ENCODE peak calls at places on chromosomes 5 and 9, in nine cellular contexts. G is heart right ventricle; V is NCI-H1436; M is heart left ventricle; U is A673; A is activated CD8-positive, alpha-beta memory T cell treated with anti-CD3 and anti-CD28 coated beads, Interleukin-2, amount 10 ng/mL, durations not matched to agents 7 days and 5 days; E is activated T-helper 1 cell treated with anti-CD3 and anti-CD28 coated beads, Interleukin-2, amount 50 U/mL, for 16 hours; J is SW480; F is astrocyte of the spinal cord. K is an unnamed sample.
A peak's percentile ranks its signal among the peaks of the same experiment; 100 is the strongest.

GRCh38 chr5:38554860-38555259 is 1.6 kb downstream of the LIFR start:
- DNase-seq in F (no peak), V (no peak), G (no peak), E (no peak), M (no peak), U (no peak), A (no peak), J (no peak), K (no peak)

GRCh38 chr9:117485176-117485575 is 70.3 kb upstream of the ASTN2 start:
- DNase-seq in U (peak; percentile 21), F (peak; percentile 5), E (no peak), A (no peak), V (no peak), M (no peak), J (no peak), G (no peak), K (no peak)

GRCh38 chr9:110095238-110095637 is 112.7 kb downstream of the C9orf152 start:
- DNase-seq in E (no peak), M (no peak), A (no peak), J (no peak), U (no peak), F (peak; percentile 74), G (no peak), V (no peak), K (no peak)

GRCh38 chr5:138068742-138069375 is 15.0 kb upstream of the WNT8A start:
- DNase-seq in J (peak; percentile 79), U (peak; percentile 87), E (peak; percentile 44), F (peak; percentile 76), M (peak; percentile 65), G (peak; percentile 74), V (peak; percentile 65), A (peak; percentile 74), K (peak; percentile 81)

GRCh38 chr5:102722930-102723329 is 32.2 kb upstream of the PAM start:
- DNase-seq in F (peak; percentile 34), J (no peak), A (no peak), U (peak; percentile 62), G (no peak), V (no peak), M (no peak), E (no peak), K (no peak)

GRCh38 chr5:143513720-143514119 is 110.2 kb upstream of the NR3C1 start:
- DNase-seq in J (no peak), G (no peak), E (no peak), F (no peak), V (no peak), U (no peak), A (no peak), M (no peak), K (no peak)

GRCh38 chr5:9831823-9832222 is 201.7 kb upstream of the TAS2R1 start:
- DNase-seq in V (no peak), M (no peak), G (no peak), J (no peak), A (no peak), E (no peak), F (no peak), U (no peak), K (no peak)

GRCh38 chr5:137560414-137560813 is 61.3 kb upstream of the SPOCK1 start:
- DNase-seq in U (no peak), J (peak; percentile 20), G (no peak), A (no peak), M (no peak), V (no peak), E (no peak), F (no peak), K (peak; percentile 76)

GRCh38 chr9:131868766-131869165 is 128.9 kb upstream of the RAPGEF1 start:
- DNase-seq in E (no peak), A (no peak), V (no peak), M (no peak), J (no peak), F (peak; percentile 16), U (no peak), G (no peak), K (no peak)

GRCh38 chr9:98766548-98766947 is 29.8 kb downstream of the ANKS6 start:
- DNase-seq in V (no peak), A (no peak), U (no peak), E (no peak), M (no peak), F (no peak), J (no peak), G (no peak), K (no peak)

GRCh38 chr9:96514108-96514824 is 64.3 kb downstream of the HABP4 start:
- DNase-seq in F (peak; percentile 75), V (no peak), A (no peak), J (no peak), M (no peak), G (no peak), E (no peak), U (no peak), K (no peak)

GRCh38 chr5:8756498-8757084 is 789.3 kb downstream of the SEMA5A start:
- DNase-seq in E (no peak), G (no peak), V (no peak), F (peak; percentile 73), M (no peak), J (peak; percentile 25), A (no peak), U (no peak), K (peak; percentile 15)